ENCODE peak calls at places on chromosome 9, in four cellular contexts. S, B, G and Y are unnamed samples. For H3K4me1 and H3K27me3, the result is how much of the 10 kb centered on the place peaks cover.

GRCh38 chr9:23822331-23823169 is 3.5 kb downstream of the ELAVL2 start:
- DNase-seq in B (peak), G (no peak), S (no peak), Y (no peak)

GRCh38 chr9:129556576-129557191 is 64.2 kb downstream of the C9orf50 start:
- DNase-seq in B (no peak), G (no peak), S (no peak), Y (no peak)

GRCh38 chr9:93119953-93120845 is 13.9 kb downstream of the NINJ1 start:
- DNase-seq in G (peak), B (peak), S (peak), Y (peak)

GRCh38 chr9:129768486-129768885 is 15.6 kb upstream of the PTGES start:
- DNase-seq in B (no peak), S (no peak), G (no peak), Y (no peak)

GRCh38 chr9:38035873-38036272 is 33.2 kb downstream of the SHB start:
- DNase-seq in G (no peak), S (peak), B (no peak), Y (no peak)

GRCh38 chr9:125272697-125273096 is 11.1 kb downstream of the GAPVD1 start:
- DNase-seq in S (no peak), B (no peak), G (no peak), Y (no peak)

GRCh38 chr9:132673355-132673754 is 3.1 kb downstream of the GTF3C4 start:
- DNase-seq in B (peak), S (no peak), G (no peak), Y (no peak)

GRCh38 chr9:107155244-107155817 is 127.7 kb upstream of the RAD23B start:
- DNase-seq in G (no peak), S (no peak), B (peak), Y (no peak)

GRCh38 chr9:107425110-107426025 is 64.2 kb downstream of the KLF4 start:
- DNase-seq in B (peak), S (peak), G (peak), Y (peak)

GRCh38 chr9:20611751-20612287 is 10.5 kb downstream of the MLLT3 start:
- DNase-seq in B (peak), G (no peak), S (no peak), Y (no peak)

GRCh38 chr9:77435688-77436087 is 212.4 kb downstream of the GNA14 start:
- DNase-seq in S (no peak), B (no peak), G (no peak), Y (no peak)

GRCh38 chr9:124343533-124344290 is 71.5 kb downstream of the PSMB7 start:
- DNase-seq in B (no peak), S (no peak), G (no peak), Y (no peak)

GRCh38 chr9:77707696-77708095 is 59.6 kb upstream of the GNA14 start:
- DNase-seq in B (no peak), S (peak), G (peak), Y (no peak)

GRCh38 chr9:110531776-110532175 is 47.8 kb downstream of the SVEP1 start:
- DNase-seq in S (no peak), G (no peak), B (no peak), Y (no peak)

GRCh38 chr9:81557957-81558791 is 131.2 kb downstream of the TLE1 start:
- DNase-seq in B (no peak), S (peak), G (peak), Y (no peak)

GRCh38 chr9:87125819-87126218 is 178.5 kb upstream of the GAS1 start:
- DNase-seq in G (no peak), B (no peak), S (no peak), Y (no peak)

GRCh38 chr9:98429613-98430012 is 174.2 kb upstream of the TBC1D2 start:
- DNase-seq in B (no peak), G (no peak), S (no peak), Y (no peak)

GRCh38 chr9:137685886-137686420 is 67.1 kb downstream of the EHMT1 start:
- DNase-seq in G (no peak), S (no peak), B (no peak), Y (no peak)

GRCh38 chr9:20524776-20525175 is 97.5 kb downstream of the MLLT3 start:
- DNase-seq in S (no peak), G (no peak), B (peak), Y (no peak)

GRCh38 chr9:112170968-112171367 is 4.1 kb downstream of the SUSD1 start:
- DNase-seq in G (no peak), B (no peak), S (no peak), Y (no peak)

GRCh38 chr9:70835323-70835722 is 286.1 kb downstream of the TRPM3 start:
- DNase-seq in G (no peak), B (no peak), S (no peak), Y (no peak)

GRCh38 chr9:133834080-133834976 is 96.2 kb upstream of the SARDH start:
- DNase-seq in S (no peak), B (no peak), G (no peak), Y (no peak)

GRCh38 chr9:131639771-131640437 is 94.6 kb downstream of the PRRT1B start:
- DNase-seq in B (no peak), G (no peak), S (no peak), Y (no peak)

GRCh38 chr9:117677578-117677977 is 26.6 kb upstream of the TLR4 start:
- DNase-seq in B (no peak), G (no peak), S (no peak), Y (no peak)

GRCh38 chr9:90783552-90783951 is 18.1 kb upstream of the SYK start:
- DNase-seq in G (no peak), B (peak), S (no peak), Y (no peak)

GRCh38 chr9:83681490-83681889 is 26.3 kb downstream of the UBQLN1 start:
- DNase-seq in G (no peak), B (no peak), S (no peak), Y (no peak)

GRCh38 chr9:137785704-137786161 is 91.8 kb upstream of the CACNA1B start:
- DNase-seq in G (no peak), S (no peak), B (peak), Y (no peak)

GRCh38 chr9:78860806-78861475 is 564.0 kb downstream of the PSAT1 start:
- DNase-seq in G (no peak), S (no peak), B (no peak), Y (no peak)

GRCh38 chr9:23492126-23493002 is 333.7 kb downstream of the ELAVL2 start:
- DNase-seq in S (no peak), B (peak), G (no peak), Y (no peak)

GRCh38 chr9:1050125-1050895 is at the start of gene DMRT2:
- DNase-seq in B (peak), S (peak), G (peak), Y (peak)

GRCh38 chr9:127176631-127177030 is 54.2 kb upstream of the ANGPTL2 start:
- DNase-seq in S (no peak), B (no peak), G (no peak), Y (no peak)

DNA sequence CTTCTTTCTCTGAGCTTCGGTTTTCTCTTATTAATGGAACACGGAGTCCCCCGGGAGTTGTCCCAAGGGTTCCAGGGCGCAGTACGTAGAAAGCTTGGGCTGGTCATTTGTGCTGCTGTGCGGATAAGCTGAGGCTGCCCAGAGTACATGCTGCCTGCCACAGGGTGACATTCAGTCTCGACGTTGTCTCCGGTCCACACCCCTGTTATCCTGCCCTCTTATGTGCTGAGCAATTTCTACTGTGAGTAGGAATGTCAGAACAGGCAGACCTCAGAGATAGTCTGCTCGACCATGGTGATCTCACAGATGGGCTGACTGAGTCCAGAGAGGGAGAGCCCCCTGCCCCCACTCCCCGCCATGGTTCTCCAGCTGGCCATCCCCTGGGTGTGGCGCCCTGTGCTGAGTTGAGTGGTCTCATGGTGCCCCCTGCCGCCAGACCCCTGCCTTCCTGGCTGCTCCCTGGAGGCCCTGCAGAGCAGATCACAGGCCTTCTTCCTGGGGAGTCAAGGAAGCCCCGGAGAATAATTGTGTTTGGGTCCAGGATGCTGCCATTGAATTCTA is 124.0 kb downstream of the RGS3 start:
- DNase-seq in S (no peak), B (peak), G (no peak), Y (peak)
- H3K4me1 ChIP-seq in S (under half), B (under half), G (half or more), Y (half or more)

DNA sequence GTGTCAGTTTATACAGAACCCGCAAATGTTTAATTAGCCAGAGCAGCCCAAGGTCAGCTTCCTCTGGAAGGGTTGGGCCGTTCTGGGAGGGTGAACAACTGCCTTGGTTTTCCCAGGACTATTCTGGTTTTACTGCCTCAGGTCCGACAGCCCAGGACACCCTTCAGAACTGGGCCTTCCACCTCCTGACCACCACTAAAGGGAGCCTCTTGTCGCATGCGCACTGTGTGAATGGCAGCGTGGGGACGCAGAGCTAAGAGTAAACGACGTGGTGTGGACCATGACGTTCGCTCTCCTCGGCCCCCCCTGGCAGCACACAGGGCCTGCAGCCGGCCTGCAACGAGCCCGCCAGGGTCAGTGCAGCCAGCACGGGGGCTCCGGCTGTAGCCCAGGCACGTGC is 214.9 kb downstream of the FANCC start:
- DNase-seq in G (peak), B (peak), S (no peak), Y (no peak)
- TF ChIP-seq CTCF in G (no peak), B (peak), S (no peak), Y (no peak)

GRCh38 chr9:80547613-80548012 is 975.8 kb downstream of the TLE4 start:
- DNase-seq in S (no peak), B (no peak), G (no peak), Y (no peak)

GRCh38 chr9:80554856-80555255 is 983.1 kb downstream of the TLE4 start:
- DNase-seq in B (no peak), G (no peak), S (no peak), Y (no peak)

GRCh38 chr9:80553986-80554715 is 982.4 kb downstream of the TLE4 start:
- DNase-seq in B (no peak), G (no peak), S (no peak), Y (no peak)

GRCh38 chr9:80552931-80553330 is 981.2 kb downstream of the TLE4 start:
- DNase-seq in S (peak), B (peak), G (peak), Y (no peak)

DNA sequence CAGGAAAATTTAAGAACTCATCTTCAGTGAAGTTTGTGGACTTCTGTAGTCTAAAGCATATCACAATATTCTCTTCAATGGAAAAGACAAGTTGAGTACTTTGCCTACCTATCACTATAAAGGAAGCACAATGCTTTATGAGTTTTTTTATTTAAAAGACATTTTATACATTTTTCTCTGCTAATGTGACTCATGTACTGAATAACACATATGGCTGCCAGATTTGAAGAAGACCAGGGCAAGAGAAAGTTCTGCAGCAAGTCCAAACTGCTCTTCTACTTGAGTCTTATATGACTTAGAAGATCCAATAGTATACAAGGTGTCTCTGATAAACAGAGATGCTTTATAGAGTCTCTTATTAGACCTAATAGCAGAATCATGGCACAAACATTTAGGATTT is 978.4 kb downstream of the TLE4 start:
- DNase-seq in B (no peak), S (no peak), G (no peak), Y (no peak)
- H3K27me3 ChIP-seq in B (under half), S (under half), G (under half), Y (under half)

DNA sequence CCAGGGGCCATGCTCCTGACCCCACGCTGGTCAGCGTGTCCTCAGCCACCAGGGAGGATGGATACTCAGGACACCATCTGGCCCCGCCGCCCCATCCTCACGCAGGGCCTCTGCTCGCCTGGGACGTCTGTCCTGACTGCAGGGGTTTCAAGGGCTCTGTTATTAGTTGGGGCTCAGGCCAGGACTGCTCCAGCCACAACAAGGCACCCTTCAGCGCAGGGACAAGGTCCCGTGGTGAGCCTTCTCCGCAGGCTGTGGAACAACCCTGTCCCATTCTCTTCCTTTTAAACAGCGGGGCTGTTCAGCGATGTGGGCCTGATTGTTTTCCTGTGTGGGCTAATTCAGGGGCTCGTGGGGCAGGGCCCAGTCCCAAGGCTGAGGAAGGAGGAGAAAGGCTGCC is 61.6 kb downstream of the SEMA4D start:
- DNase-seq in B (no peak), S (no peak), G (no peak), Y (no peak)
- H3K4me1 ChIP-seq in B (under half), S (under half), G (under half), Y (half or more)

DNA sequence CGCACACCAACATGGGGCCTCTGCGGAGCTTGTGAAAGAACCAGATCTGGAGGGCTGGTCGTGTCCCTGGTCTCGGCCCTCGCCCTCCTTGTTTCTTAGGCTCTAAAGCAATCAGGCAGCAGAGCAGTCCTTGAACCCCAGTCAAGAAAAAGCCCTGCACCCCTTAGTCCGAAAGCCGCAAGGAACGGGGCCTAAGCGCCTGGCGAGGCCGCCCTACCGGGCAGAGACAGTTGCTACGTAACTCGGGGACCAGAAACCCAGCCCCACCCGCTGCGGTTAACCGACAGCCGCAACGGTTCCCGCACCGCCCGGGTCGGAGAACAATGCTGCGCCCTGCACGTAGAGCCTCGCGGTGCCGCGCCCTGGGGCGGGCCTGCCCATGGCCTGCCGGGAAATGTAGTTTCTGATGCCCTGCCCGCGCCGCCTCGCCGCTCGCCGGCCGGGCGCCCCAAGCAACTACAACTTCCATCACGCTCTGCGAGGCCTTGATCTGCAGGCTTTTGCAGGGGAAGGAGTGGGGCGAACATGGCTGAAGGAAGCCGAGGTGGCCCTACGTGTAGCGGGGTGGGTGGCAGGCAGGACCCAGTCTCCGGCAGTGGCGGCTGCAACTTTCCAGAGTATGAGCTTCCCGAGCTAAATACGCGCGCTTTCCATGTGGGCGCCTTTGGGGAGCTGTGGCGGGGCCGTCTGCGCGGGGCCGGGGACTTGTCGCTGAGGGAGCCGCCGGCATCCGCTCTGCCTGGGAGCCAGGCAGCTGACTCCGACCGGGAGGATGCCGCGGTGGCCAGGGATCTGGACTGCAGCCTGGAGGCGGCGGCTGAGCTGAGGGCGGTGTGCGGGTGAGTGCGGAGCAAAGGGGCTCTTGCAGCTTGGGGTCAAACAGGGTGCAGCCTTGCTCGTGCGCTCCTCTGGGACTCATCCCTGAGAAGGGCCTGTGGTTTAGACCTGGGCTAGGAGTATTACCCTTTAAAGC is at the start of gene SNAPC3:
- DNase-seq in S (peak), B (peak), G (peak), Y (peak)
- TF ChIP-seq CTCF in S (no peak), B (no peak), G (peak), Y (no peak)

DNA sequence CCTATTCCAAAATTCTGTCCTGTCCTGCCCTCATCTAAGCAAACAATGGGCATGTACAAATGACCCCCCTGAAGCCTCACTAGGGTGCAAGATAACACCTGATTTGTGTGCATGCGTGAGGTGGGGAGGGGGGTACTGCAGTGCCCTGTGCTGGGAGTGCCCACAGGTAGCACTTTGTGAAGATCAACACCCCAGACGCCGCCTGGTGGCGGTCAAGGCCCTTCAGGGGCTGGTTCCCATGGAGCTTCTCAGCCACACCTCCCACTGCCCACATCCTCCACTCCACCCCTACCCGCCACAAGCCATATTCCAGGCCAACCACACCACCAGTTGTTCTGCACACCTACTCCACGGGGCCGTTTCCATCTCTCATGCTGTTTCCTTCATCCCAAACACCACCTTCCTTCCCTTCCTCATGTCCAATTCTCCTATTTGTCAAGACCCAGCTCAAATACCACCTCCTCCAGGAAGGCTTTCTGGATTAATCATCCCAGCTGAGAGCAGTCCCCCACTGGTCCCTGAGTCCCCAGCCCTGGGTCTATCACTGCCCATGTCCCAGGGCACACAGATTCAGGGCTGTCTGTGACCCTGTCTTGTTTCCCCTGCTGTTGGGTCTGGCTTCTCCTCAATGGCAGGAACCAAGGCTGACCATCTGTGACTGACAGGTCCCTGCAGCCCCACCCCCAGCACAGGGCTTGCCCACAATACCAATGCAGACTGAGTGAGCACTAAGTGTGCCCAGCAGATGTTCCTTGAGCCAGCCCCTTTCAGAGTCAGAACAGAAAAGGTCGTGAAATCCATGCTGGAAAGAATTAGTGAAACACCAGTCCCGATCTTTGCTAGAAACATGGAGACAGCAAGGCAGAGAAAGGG is 178.4 kb downstream of the PAX5 start:
- DNase-seq in G (no peak), B (peak), S (no peak), Y (no peak)
- H3K27me3 ChIP-seq in G (under half), B (under half), S (under half), Y (half or more)

DNA sequence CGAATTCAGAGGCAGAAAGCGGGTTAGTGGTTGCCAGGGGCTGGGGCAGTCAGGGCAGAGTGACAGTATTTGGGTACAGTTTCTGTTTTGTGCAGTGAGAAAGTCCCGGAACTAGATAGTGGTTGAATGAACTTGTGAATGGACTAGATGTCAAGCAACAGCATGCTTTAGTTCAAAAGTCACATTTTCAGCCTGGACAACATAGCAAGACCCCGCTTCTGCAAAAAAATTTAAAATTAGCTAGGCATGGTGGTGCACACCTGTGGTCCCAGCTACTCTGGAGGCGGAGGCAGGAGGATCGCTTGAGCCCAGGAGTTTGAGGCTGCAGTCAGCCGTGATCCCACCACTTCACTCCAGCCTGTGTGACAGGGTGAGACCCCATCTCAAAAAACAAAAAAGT is 8.4 kb downstream of the NOTCH1 start:
- DNase-seq in S (no peak), B (no peak), G (no peak), Y (no peak)
- H3K4me1 ChIP-seq in S (under half), B (under half), G (half or more), Y (half or more)